ENCODE peak calls at places on chromosomes 5 and 9, in eight cellular contexts. T is A549, N is bronchial epithelial cell, S is heart left ventricle, G is brain microvascular endothelial cell, H is adrenal gland, E is GM13977, V is right atrium auricular region. F is an unnamed sample.

GRCh38 chr9:123660691-123661090 is 269.2 kb downstream of the DENND1A start:
- DNase-seq in S (no peak), E (no peak), N (no peak), V (no peak), G (no peak), T (no peak), H (no peak), F (peak)

GRCh38 chr5:154311362-154311761 is 120.8 kb downstream of the GALNT10 start:
- DNase-seq in V (no peak), N (peak), E (peak), H (peak), T (no peak), S (no peak), G (no peak), F (peak)

GRCh38 chr9:93812410-93812668 is 142.8 kb downstream of the BARX1 start:
- DNase-seq in E (peak), H (no peak), T (no peak), G (no peak), S (no peak), N (no peak), V (no peak), F (no peak)

GRCh38 chr9:129406278-129407225 is 214.3 kb downstream of the C9orf50 start:
- DNase-seq in V (no peak), N (peak), S (no peak), G (no peak), T (peak), H (no peak), E (no peak), F (no peak)

GRCh38 chr9:89137548-89138462 is 40.8 kb downstream of the SHC3 start:
- DNase-seq in N (peak), G (peak), T (peak), E (no peak), V (peak), H (peak), S (peak), F (no peak)

GRCh38 chr9:31394040-31394473 is 990.4 kb upstream of the ACO1 start:
- DNase-seq in T (no peak), V (no peak), G (peak), S (no peak), H (no peak), N (peak), E (peak), F (peak)

GRCh38 chr5:2126512-2126911 is 243.8 kb upstream of the IRX4 start:
- DNase-seq in G (no peak), V (peak), N (no peak), T (no peak), S (no peak), H (no peak), E (no peak), F (no peak)

GRCh38 chr5:177620560-177620959 is 20.6 kb downstream of the B4GALT7 start:
- DNase-seq in S (no peak), N (no peak), T (no peak), H (no peak), V (no peak), G (no peak), E (no peak), F (no peak)

GRCh38 chr9:116147821-116148220 is 5.8 kb upstream of the PAPPA start:
- DNase-seq in G (no peak), N (no peak), H (no peak), V (no peak), S (no peak), T (no peak), E (no peak), F (no peak)

GRCh38 chr9:129835860-129836223 is 584 bp downstream of the USP20 start:
- DNase-seq in E (no peak), N (no peak), S (no peak), T (no peak), H (no peak), V (no peak), G (peak), F (peak)

GRCh38 chr5:57033103-57033502 is 81.2 kb upstream of the MIER3 start:
- DNase-seq in H (peak), V (no peak), G (no peak), T (peak), S (no peak), N (peak), E (no peak), F (no peak)

GRCh38 chr5:93532370-93532769 is 48.6 kb downstream of the NR2F1-AS1 start:
- DNase-seq in H (peak), T (peak), S (peak), V (peak), G (peak), N (peak), E (no peak), F (no peak)

GRCh38 chr9:97529363-97530076 is 28.1 kb downstream of the TMOD1 start:
- DNase-seq in H (no peak), V (no peak), S (peak), T (peak), E (peak), G (peak), N (peak), F (peak)

GRCh38 chr9:19445452-19445851 is 36.6 kb downstream of the ACER2 start:
- DNase-seq in N (peak), G (no peak), H (no peak), E (no peak), V (no peak), S (no peak), T (no peak), F (no peak)

GRCh38 chr9:127938298-127938690 is 640 bp upstream of the DPM2 start:
- DNase-seq in S (no peak), E (no peak), T (no peak), G (no peak), H (no peak), V (no peak), N (no peak), F (no peak)

GRCh38 chr9:127941062-127941925 is 3.6 kb upstream of the DPM2 start:
- DNase-seq in S (no peak), N (no peak), H (no peak), T (no peak), E (no peak), V (no peak), G (no peak), F (no peak)

GRCh38 chr9:127942152-127943010 is 4.7 kb upstream of the DPM2 start:
- DNase-seq in E (peak), N (no peak), H (peak), T (peak), S (peak), G (peak), V (peak), F (peak)

GRCh38 chr9:127943011-127943662 is 5.5 kb upstream of the DPM2 start:
- DNase-seq in T (no peak), H (no peak), S (no peak), E (no peak), V (no peak), N (no peak), G (no peak), F (no peak)

GRCh38 chr9:127940598-127940997 is 2.9 kb upstream of the DPM2 start:
- DNase-seq in E (no peak), N (no peak), H (no peak), V (no peak), G (no peak), S (no peak), T (no peak), F (no peak)
- TF ChIP-seq CTCF in E (no peak), N (no peak), H (no peak), V (no peak), G (no peak), S (no peak), T (no peak), F (no peak)

GRCh38 chr9:77601476-77602056 is 46.6 kb downstream of the GNA14 start:
- DNase-seq in H (no peak), S (no peak), V (no peak), G (no peak), E (no peak), T (no peak), N (no peak), F (no peak)
- TF ChIP-seq CTCF in H (no peak), S (no peak), V (no peak), G (no peak), E (no peak), T (no peak), N (no peak), F (no peak)

GRCh38 chr9:114913217-114913616 is 17.2 kb downstream of the TNFSF8 start:
- DNase-seq in S (no peak), V (no peak), N (no peak), T (no peak), G (no peak), H (no peak), E (no peak), F (no peak)

GRCh38 chr9:114911167-114911821 is 19.1 kb downstream of the TNFSF8 start:
- DNase-seq in E (no peak), H (peak), N (peak), S (no peak), G (no peak), V (no peak), T (peak), F (no peak)

GRCh38 chr9:114909657-114910056 is 20.7 kb downstream of the TNFSF8 start:
- DNase-seq in V (no peak), S (no peak), H (no peak), T (no peak), E (no peak), N (no peak), G (no peak), F (no peak)

GRCh38 chr9:114910541-114910940 is 19.9 kb downstream of the TNFSF8 start:
- DNase-seq in G (no peak), V (no peak), N (no peak), T (no peak), E (no peak), H (no peak), S (no peak), F (no peak)

GRCh38 chr9:114914139-114914538 is 16.3 kb downstream of the TNFSF8 start:
- DNase-seq in T (no peak), E (no peak), S (no peak), N (no peak), V (no peak), H (no peak), G (no peak), F (no peak)
- TF ChIP-seq CTCF in T (no peak), E (peak), S (no peak), N (no peak), V (no peak), H (no peak), G (peak), F (peak)

DNA sequence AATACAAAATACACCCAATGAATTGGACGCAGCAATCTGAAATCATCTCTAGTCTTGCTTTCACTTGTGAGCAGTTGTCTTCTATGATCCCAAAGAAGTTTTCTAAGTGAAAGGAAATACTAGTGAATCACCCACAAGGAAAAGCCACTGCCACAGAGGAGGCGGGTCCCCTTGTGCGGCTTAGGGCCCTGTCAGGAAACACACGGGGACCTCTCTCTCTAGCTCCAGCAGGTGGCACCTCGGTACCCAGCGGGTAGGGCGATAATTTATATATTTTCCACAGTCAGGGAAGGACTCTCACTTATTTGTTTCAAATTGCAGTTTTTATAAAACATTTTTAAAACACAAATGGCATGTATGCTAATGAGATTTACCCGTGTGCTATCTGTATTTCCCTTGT is 417.1 kb downstream of the KDM4C start:
- DNase-seq in N (no peak), G (no peak), E (no peak), T (peak), H (no peak), S (no peak), V (no peak), F (no peak)
- TF ChIP-seq CTCF in N (no peak), G (peak), E (no peak), T (no peak), H (no peak), S (no peak), V (no peak), F (no peak)

DNA sequence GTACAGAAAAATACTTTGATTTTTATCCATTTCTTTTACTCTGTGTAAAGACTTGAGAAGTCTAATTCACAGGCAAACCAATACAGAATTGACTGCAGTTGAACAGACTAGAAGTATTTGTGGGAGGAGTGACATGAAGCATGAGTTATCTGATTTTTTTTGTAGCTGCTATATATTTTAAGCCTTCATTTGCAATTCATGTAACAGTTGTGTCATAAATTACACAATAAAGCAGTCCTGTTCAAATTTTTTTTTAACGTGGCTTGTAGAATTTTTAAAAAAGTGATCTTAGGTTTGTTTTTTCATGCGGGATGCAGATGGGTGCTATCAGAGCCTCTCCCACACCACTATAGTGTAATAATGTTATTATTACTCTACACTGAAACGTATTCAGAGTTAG is 2.9 kb upstream of the MAML1 start:
- DNase-seq in H (no peak), N (no peak), S (no peak), T (no peak), E (no peak), G (no peak), V (no peak), F (no peak)
- TF ChIP-seq CTCF in H (no peak), N (no peak), S (no peak), T (no peak), E (no peak), G (no peak), V (no peak), F (no peak)

F was measured in GM12865.